ENCODE peak calls at places on chromosomes 1 and 21, in four cellular contexts. One of them, this sample, is unnamed.
A peak's percentile ranks its signal among the peaks of the same experiment; 100 is the strongest.

GRCh38 chr1:27405074-27405473 is 12.7 kb downstream of the GPR3 start:
- DNase-seq in fibroblast of the aortic adventitia: peak; percentile 73
- DNase-seq in MM.1S: no peak
- DNase-seq in posterior vena cava: peak; percentile 85
- DNase-seq in this sample: no peak

GRCh38 chr1:201471772-201472171 is 2.8 kb upstream of the PHLDA3 start:
- DNase-seq in fibroblast of the aortic adventitia: peak; percentile 92
- DNase-seq in MM.1S: no peak
- DNase-seq in posterior vena cava: peak; percentile 59
- DNase-seq in this sample: no peak

GRCh38 chr1:163561570-163562295 is 240.0 kb downstream of the NUF2 start:
- DNase-seq in fibroblast of the aortic adventitia: peak; percentile 54
- DNase-seq in MM.1S: peak; percentile 18
- DNase-seq in posterior vena cava: no peak
- DNase-seq in this sample: no peak

GRCh38 chr1:240712014-240712731 is 100.2 kb upstream of the GREM2 start:
- DNase-seq in fibroblast of the aortic adventitia: peak; percentile 61
- DNase-seq in MM.1S: no peak
- DNase-seq in posterior vena cava: no peak
- DNase-seq in this sample: no peak

GRCh38 chr1:168498159-168498609 is 45.6 kb downstream of the XCL2 start:
- DNase-seq in fibroblast of the aortic adventitia: peak; percentile 94
- DNase-seq in MM.1S: no peak
- DNase-seq in posterior vena cava: no peak
- DNase-seq in this sample: no peak

GRCh38 chr1:96400074-96400473 is 321.5 kb upstream of the PTBP2 start:
- DNase-seq in fibroblast of the aortic adventitia: no peak
- DNase-seq in MM.1S: no peak
- DNase-seq in posterior vena cava: no peak
- DNase-seq in this sample: no peak

GRCh38 chr1:101175886-101176285 is 60.9 kb upstream of the S1PR1 start:
- DNase-seq in fibroblast of the aortic adventitia: no peak
- DNase-seq in MM.1S: no peak
- DNase-seq in posterior vena cava: no peak
- DNase-seq in this sample: no peak

GRCh38 chr1:150072959-150073358 is 5.4 kb downstream of the VPS45 start:
- DNase-seq in fibroblast of the aortic adventitia: peak; percentile 66
- DNase-seq in MM.1S: peak; percentile 63
- DNase-seq in posterior vena cava: no peak
- DNase-seq in this sample: no peak

GRCh38 chr1:212974735-212975606 is 24.6 kb downstream of the VASH2 start:
- DNase-seq in fibroblast of the aortic adventitia: no peak
- DNase-seq in MM.1S: no peak
- DNase-seq in posterior vena cava: peak; percentile 31
- DNase-seq in this sample: no peak

GRCh38 chr1:155012052-155012546 is 9.5 kb downstream of the ZBTB7B start:
- DNase-seq in fibroblast of the aortic adventitia: peak; percentile 67
- DNase-seq in MM.1S: no peak
- DNase-seq in posterior vena cava: peak; percentile 93
- DNase-seq in this sample: no peak

GRCh38 chr1:40182956-40183710 is 21.9 kb downstream of the RLF start:
- DNase-seq in fibroblast of the aortic adventitia: peak; percentile 44
- DNase-seq in MM.1S: no peak
- DNase-seq in posterior vena cava: no peak
- DNase-seq in this sample: no peak

GRCh38 chr1:202189012-202189790 is 4.4 kb upstream of the LGR6 start:
- DNase-seq in fibroblast of the aortic adventitia: peak; percentile 63
- DNase-seq in MM.1S: peak; percentile 83
- DNase-seq in posterior vena cava: peak; percentile 93
- DNase-seq in this sample: no peak

GRCh38 chr1:97913506-97913905 is 7.3 kb downstream of the DPYD start:
- DNase-seq in fibroblast of the aortic adventitia: no peak
- DNase-seq in MM.1S: no peak
- DNase-seq in posterior vena cava: no peak
- DNase-seq in this sample: no peak

GRCh38 chr1:10625554-10625953 is 150.8 kb downstream of the PEX14 start:
- DNase-seq in fibroblast of the aortic adventitia: no peak
- DNase-seq in MM.1S: no peak
- DNase-seq in posterior vena cava: peak; percentile 73
- DNase-seq in this sample: no peak

GRCh38 chr1:151939789-151940188 is 30.5 kb upstream of the THEM4 start:
- DNase-seq in fibroblast of the aortic adventitia: no peak
- DNase-seq in MM.1S: no peak
- DNase-seq in posterior vena cava: no peak
- DNase-seq in this sample: no peak

GRCh38 chr1:54227091-54227602 is 27.2 kb downstream of the MRPL37 start:
- DNase-seq in fibroblast of the aortic adventitia: no peak
- DNase-seq in MM.1S: no peak
- DNase-seq in posterior vena cava: peak; percentile 81
- DNase-seq in this sample: peak; percentile 78

GRCh38 chr21:34916446-34916845 is 132.7 kb downstream of the RUNX1 start:
- DNase-seq in fibroblast of the aortic adventitia: no peak
- DNase-seq in MM.1S: no peak
- DNase-seq in posterior vena cava: no peak
- DNase-seq in this sample: no peak

GRCh38 chr1:64518692-64519481 is 49.0 kb downstream of the CACHD1 start:
- DNase-seq in fibroblast of the aortic adventitia: no peak
- DNase-seq in MM.1S: no peak
- DNase-seq in posterior vena cava: no peak
- DNase-seq in this sample: no peak

GRCh38 chr1:170765712-170766330 is 101.9 kb downstream of the PRRX1 start:
- DNase-seq in fibroblast of the aortic adventitia: peak; percentile 79
- DNase-seq in MM.1S: peak; percentile 27
- DNase-seq in posterior vena cava: no peak
- DNase-seq in this sample: no peak

GRCh38 chr1:42734201-42735035 is 5.6 kb downstream of the CLDN19 start:
- DNase-seq in fibroblast of the aortic adventitia: no peak
- DNase-seq in MM.1S: no peak
- DNase-seq in posterior vena cava: peak; percentile 34
- DNase-seq in this sample: no peak

GRCh38 chr1:172378109-172378755 is 42.3 kb upstream of the C1orf105 start:
- DNase-seq in fibroblast of the aortic adventitia: peak; percentile 49
- DNase-seq in MM.1S: no peak
- DNase-seq in posterior vena cava: no peak
- DNase-seq in this sample: no peak